ENCODE peak calls at places on chromosomes 5 and 9, in eight cellular contexts. One of them, this sample, is unnamed.

GRCh38 chr9:82488702-82489578 is 500.4 kb downstream of the SPATA31D1 start:
- DNase-seq in NCI-H2081: peak; percentile 38
- DNase-seq in GM20000: no peak
- DNase-seq in foreskin fibroblast: peak; percentile 92
- DNase-seq in ELR: peak; percentile 6
- DNase-seq in hippocampal formation: no peak
- DNase-seq in NCI-H1417: no peak
- DNase-seq in NCI-H1694: no peak
- DNase-seq in this sample: no peak

GRCh38 chr5:1568201-1568979 is 44.6 kb upstream of the LPCAT1 start:
- DNase-seq in NCI-H2081: no peak
- DNase-seq in GM20000: no peak
- DNase-seq in foreskin fibroblast: peak; percentile 88
- DNase-seq in ELR: peak; percentile 66
- DNase-seq in hippocampal formation: no peak
- DNase-seq in NCI-H1417: no peak
- DNase-seq in NCI-H1694: no peak
- DNase-seq in this sample: peak; percentile 53

GRCh38 chr5:156326718-156327259 is at the start of gene SGCD:
- DNase-seq in NCI-H2081: no peak
- DNase-seq in GM20000: no peak
- DNase-seq in foreskin fibroblast: peak; percentile 94
- DNase-seq in ELR: peak; percentile 0
- DNase-seq in hippocampal formation: peak; percentile 79
- DNase-seq in NCI-H1417: no peak
- DNase-seq in NCI-H1694: no peak
- DNase-seq in this sample: no peak

GRCh38 chr5:157540707-157541451 is 34.7 kb downstream of the ADAM19 start:
- DNase-seq in NCI-H2081: no peak
- DNase-seq in GM20000: peak; percentile 79
- DNase-seq in foreskin fibroblast: peak; percentile 48
- DNase-seq in ELR: peak; percentile 78
- DNase-seq in hippocampal formation: no peak
- DNase-seq in NCI-H1417: no peak
- DNase-seq in NCI-H1694: no peak
- DNase-seq in this sample: peak; percentile 43

GRCh38 chr5:131160134-131160533 is 4.9 kb downstream of the HINT1 start:
- DNase-seq in NCI-H2081: no peak
- DNase-seq in GM20000: no peak
- DNase-seq in foreskin fibroblast: no peak
- DNase-seq in ELR: no peak
- DNase-seq in hippocampal formation: no peak
- DNase-seq in NCI-H1417: no peak
- DNase-seq in NCI-H1694: no peak
- DNase-seq in this sample: no peak

GRCh38 chr9:127805620-127806019 is 2.9 kb downstream of the FPGS start:
- DNase-seq in NCI-H2081: no peak
- DNase-seq in GM20000: peak; percentile 47
- DNase-seq in foreskin fibroblast: peak; percentile 56
- DNase-seq in ELR: peak; percentile 58
- DNase-seq in hippocampal formation: no peak
- DNase-seq in NCI-H1417: no peak
- DNase-seq in NCI-H1694: no peak
- DNase-seq in this sample: no peak

GRCh38 chr9:37229455-37229854 is 109.1 kb downstream of the ZCCHC7 start:
- DNase-seq in NCI-H2081: no peak
- DNase-seq in GM20000: no peak
- DNase-seq in foreskin fibroblast: no peak
- DNase-seq in ELR: peak; percentile 30
- DNase-seq in hippocampal formation: no peak
- DNase-seq in NCI-H1417: no peak
- DNase-seq in NCI-H1694: no peak
- DNase-seq in this sample: no peak

GRCh38 chr9:94983552-94983951 is 257.1 kb downstream of the AOPEP start:
- DNase-seq in NCI-H2081: no peak
- DNase-seq in GM20000: no peak
- DNase-seq in foreskin fibroblast: no peak
- DNase-seq in ELR: no peak
- DNase-seq in hippocampal formation: no peak
- DNase-seq in NCI-H1417: no peak
- DNase-seq in NCI-H1694: no peak
- DNase-seq in this sample: no peak

GRCh38 chr5:81778642-81779041 is 27.7 kb upstream of the SSBP2 start:
- DNase-seq in NCI-H2081: no peak
- DNase-seq in GM20000: no peak
- DNase-seq in foreskin fibroblast: peak; percentile 56
- DNase-seq in ELR: peak; percentile 46
- DNase-seq in hippocampal formation: no peak
- DNase-seq in NCI-H1417: no peak
- DNase-seq in NCI-H1694: no peak
- DNase-seq in this sample: no peak

GRCh38 chr5:158119852-158120708 is 261.1 kb upstream of the CLINT1 start:
- DNase-seq in NCI-H2081: no peak
- DNase-seq in GM20000: no peak
- DNase-seq in foreskin fibroblast: peak; percentile 74
- DNase-seq in ELR: peak; percentile 89
- DNase-seq in hippocampal formation: no peak
- DNase-seq in NCI-H1417: no peak
- DNase-seq in NCI-H1694: no peak
- DNase-seq in this sample: no peak

GRCh38 chr5:84287964-84288363 is 96.7 kb downstream of the EDIL3 start:
- DNase-seq in NCI-H2081: no peak
- DNase-seq in GM20000: no peak
- DNase-seq in foreskin fibroblast: peak; percentile 62
- DNase-seq in ELR: peak; percentile 83
- DNase-seq in hippocampal formation: no peak
- DNase-seq in NCI-H1417: no peak
- DNase-seq in NCI-H1694: no peak
- DNase-seq in this sample: peak; percentile 21

GRCh38 chr5:62460578-62460983 is 48.0 kb downstream of the IPO11 start:
- DNase-seq in NCI-H2081: no peak
- DNase-seq in GM20000: peak; percentile 38
- DNase-seq in foreskin fibroblast: peak; percentile 71
- DNase-seq in ELR: peak; percentile 67
- DNase-seq in hippocampal formation: peak; percentile 41
- DNase-seq in NCI-H1417: no peak
- DNase-seq in NCI-H1694: peak; percentile 27
- DNase-seq in this sample: peak; percentile 22

GRCh38 chr9:84339951-84340350 is 607 bp downstream of the SLC28A3 start:
- DNase-seq in NCI-H2081: no peak
- DNase-seq in GM20000: no peak
- DNase-seq in foreskin fibroblast: no peak
- DNase-seq in ELR: no peak
- DNase-seq in hippocampal formation: no peak
- DNase-seq in NCI-H1417: no peak
- DNase-seq in NCI-H1694: no peak
- DNase-seq in this sample: no peak

GRCh38 chr9:99299214-99300102 is 77.4 kb downstream of the SEC61B start:
- DNase-seq in NCI-H2081: no peak
- DNase-seq in GM20000: peak; percentile 49
- DNase-seq in foreskin fibroblast: peak; percentile 88
- DNase-seq in ELR: peak; percentile 76
- DNase-seq in hippocampal formation: peak; percentile 4
- DNase-seq in NCI-H1417: no peak
- DNase-seq in NCI-H1694: peak; percentile 40
- DNase-seq in this sample: peak; percentile 61

GRCh38 chr9:34623386-34624235 is 3.3 kb upstream of the DCTN3 start:
- DNase-seq in NCI-H2081: no peak
- DNase-seq in GM20000: no peak
- DNase-seq in foreskin fibroblast: no peak
- DNase-seq in ELR: no peak
- DNase-seq in hippocampal formation: no peak
- DNase-seq in NCI-H1417: no peak
- DNase-seq in NCI-H1694: no peak
- DNase-seq in this sample: no peak

GRCh38 chr9:3597792-3598191 is 72.0 kb upstream of the RFX3 start:
- DNase-seq in NCI-H2081: no peak
- DNase-seq in GM20000: no peak
- DNase-seq in foreskin fibroblast: no peak
- DNase-seq in ELR: no peak
- DNase-seq in hippocampal formation: no peak
- DNase-seq in NCI-H1417: no peak
- DNase-seq in NCI-H1694: no peak
- DNase-seq in this sample: no peak

GRCh38 chr9:28365020-28365640 is 791.8 kb upstream of the C9orf72 start:
- DNase-seq in NCI-H2081: no peak
- DNase-seq in GM20000: no peak
- DNase-seq in foreskin fibroblast: peak; percentile 12
- DNase-seq in ELR: no peak
- DNase-seq in hippocampal formation: peak; percentile 2
- DNase-seq in NCI-H1417: no peak
- DNase-seq in NCI-H1694: no peak
- DNase-seq in this sample: no peak

GRCh38 chr5:109718216-109718615 is 28.5 kb downstream of the MAN2A1 start:
- DNase-seq in NCI-H2081: no peak
- DNase-seq in GM20000: no peak
- DNase-seq in foreskin fibroblast: no peak
- DNase-seq in ELR: no peak
- DNase-seq in hippocampal formation: no peak
- DNase-seq in NCI-H1417: no peak
- DNase-seq in NCI-H1694: no peak
- DNase-seq in this sample: no peak

GRCh38 chr5:74612059-74612458 is 28.5 kb downstream of the ENC1 start:
- DNase-seq in NCI-H2081: no peak
- DNase-seq in GM20000: no peak
- DNase-seq in foreskin fibroblast: no peak
- DNase-seq in ELR: no peak
- DNase-seq in hippocampal formation: no peak
- DNase-seq in NCI-H1417: no peak
- DNase-seq in NCI-H1694: no peak
- DNase-seq in this sample: no peak

GRCh38 chr9:77751341-77752091 is 103.4 kb upstream of the GNA14 start:
- DNase-seq in NCI-H2081: peak; percentile 78
- DNase-seq in GM20000: peak; percentile 24
- DNase-seq in foreskin fibroblast: peak; percentile 82
- DNase-seq in ELR: peak; percentile 83
- DNase-seq in hippocampal formation: peak; percentile 79
- DNase-seq in NCI-H1417: peak; percentile 62
- DNase-seq in NCI-H1694: peak; percentile 21
- DNase-seq in this sample: no peak

GRCh38 chr9:114282926-114283325 is 40.0 kb upstream of the ORM1 start:
- DNase-seq in NCI-H2081: no peak
- DNase-seq in GM20000: no peak
- DNase-seq in foreskin fibroblast: peak; percentile 96
- DNase-seq in ELR: peak; percentile 85
- DNase-seq in hippocampal formation: no peak
- DNase-seq in NCI-H1417: peak; percentile 37
- DNase-seq in NCI-H1694: no peak
- DNase-seq in this sample: no peak

GRCh38 chr5:132136906-132137305 is 63.3 kb downstream of the CSF2 start:
- DNase-seq in NCI-H2081: no peak
- DNase-seq in GM20000: no peak
- DNase-seq in foreskin fibroblast: peak; percentile 86
- DNase-seq in ELR: peak; percentile 89
- DNase-seq in hippocampal formation: peak; percentile 10
- DNase-seq in NCI-H1417: no peak
- DNase-seq in NCI-H1694: peak; percentile 86
- DNase-seq in this sample: peak; percentile 4

GRCh38 chr9:136645903-136646754 is 16.6 kb upstream of the EGFL7 start:
- DNase-seq in NCI-H2081: no peak
- DNase-seq in GM20000: no peak
- DNase-seq in foreskin fibroblast: peak; percentile 33
- DNase-seq in ELR: no peak
- DNase-seq in hippocampal formation: no peak
- DNase-seq in NCI-H1417: no peak
- DNase-seq in NCI-H1694: no peak
- DNase-seq in this sample: no peak

GRCh38 chr5:74503-75109 is 17.4 kb upstream of the PLEKHG4B start:
- DNase-seq in NCI-H2081: no peak
- DNase-seq in GM20000: no peak
- DNase-seq in foreskin fibroblast: no peak
- DNase-seq in ELR: no peak
- DNase-seq in hippocampal formation: no peak
- DNase-seq in NCI-H1417: no peak
- DNase-seq in NCI-H1694: no peak
- DNase-seq in this sample: no peak

GRCh38 chr5:38846379-38846967 is 661 bp downstream of the OSMR start:
- DNase-seq in NCI-H2081: no peak
- DNase-seq in GM20000: no peak
- DNase-seq in foreskin fibroblast: peak; percentile 48
- DNase-seq in ELR: peak; percentile 40
- DNase-seq in hippocampal formation: no peak
- DNase-seq in NCI-H1417: no peak
- DNase-seq in NCI-H1694: no peak
- DNase-seq in this sample: no peak

GRCh38 chr5:173396311-173396993 is 68.2 kb upstream of the STC2 start:
- DNase-seq in NCI-H2081: no peak
- DNase-seq in GM20000: no peak
- DNase-seq in foreskin fibroblast: peak; percentile 37
- DNase-seq in ELR: peak; percentile 33
- DNase-seq in hippocampal formation: peak; percentile 50
- DNase-seq in NCI-H1417: no peak
- DNase-seq in NCI-H1694: no peak
- DNase-seq in this sample: no peak

GRCh38 chr9:125440411-125440810 is 178.8 kb downstream of the GAPVD1 start:
- DNase-seq in NCI-H2081: no peak
- DNase-seq in GM20000: no peak
- DNase-seq in foreskin fibroblast: no peak
- DNase-seq in ELR: no peak
- DNase-seq in hippocampal formation: no peak
- DNase-seq in NCI-H1417: peak; percentile 50
- DNase-seq in NCI-H1694: no peak
- DNase-seq in this sample: no peak

GRCh38 chr9:1939926-1940368 is 75.2 kb upstream of the SMARCA2 start:
- DNase-seq in NCI-H2081: peak; percentile 48
- DNase-seq in GM20000: peak; percentile 72
- DNase-seq in foreskin fibroblast: peak; percentile 21
- DNase-seq in ELR: peak; percentile 36
- DNase-seq in hippocampal formation: peak; percentile 22
- DNase-seq in NCI-H1417: no peak
- DNase-seq in NCI-H1694: peak; percentile 82
- DNase-seq in this sample: no peak

GRCh38 chr5:154646841-154647759 is 108.1 kb upstream of the LARP1 start:
- DNase-seq in NCI-H2081: no peak
- DNase-seq in GM20000: peak; percentile 49
- DNase-seq in foreskin fibroblast: peak; percentile 45
- DNase-seq in ELR: no peak
- DNase-seq in hippocampal formation: no peak
- DNase-seq in NCI-H1417: no peak
- DNase-seq in NCI-H1694: no peak
- DNase-seq in this sample: peak; percentile 37

GRCh38 chr9:93117924-93118862 is 15.9 kb downstream of the NINJ1 start:
- DNase-seq in NCI-H2081: no peak
- DNase-seq in GM20000: no peak
- DNase-seq in foreskin fibroblast: no peak
- DNase-seq in ELR: no peak
- DNase-seq in hippocampal formation: no peak
- DNase-seq in NCI-H1417: no peak
- DNase-seq in NCI-H1694: no peak
- DNase-seq in this sample: no peak

GRCh38 chr9:32704343-32704742 is 68.9 kb upstream of the TAF1L start:
- DNase-seq in NCI-H2081: no peak
- DNase-seq in GM20000: no peak
- DNase-seq in foreskin fibroblast: no peak
- DNase-seq in ELR: no peak
- DNase-seq in hippocampal formation: no peak
- DNase-seq in NCI-H1417: no peak
- DNase-seq in NCI-H1694: no peak
- DNase-seq in this sample: no peak

GRCh38 chr5:67790390-67790789 is 425.2 kb upstream of the PIK3R1 start:
- DNase-seq in NCI-H2081: no peak
- DNase-seq in GM20000: no peak
- DNase-seq in foreskin fibroblast: no peak
- DNase-seq in ELR: no peak
- DNase-seq in hippocampal formation: no peak
- DNase-seq in NCI-H1417: no peak
- DNase-seq in NCI-H1694: no peak
- DNase-seq in this sample: no peak

GRCh38 chr5:41794478-41794877 is 75.7 kb downstream of the OXCT1 start:
- DNase-seq in NCI-H2081: peak; percentile 12
- DNase-seq in GM20000: no peak
- DNase-seq in foreskin fibroblast: peak; percentile 93
- DNase-seq in ELR: peak; percentile 97
- DNase-seq in hippocampal formation: no peak
- DNase-seq in NCI-H1417: peak; percentile 30
- DNase-seq in NCI-H1694: no peak
- DNase-seq in this sample: peak; percentile 44

GRCh38 chr5:135569755-135570452 is 8.9 kb downstream of the CXCL14 start:
- DNase-seq in NCI-H2081: no peak
- DNase-seq in GM20000: no peak
- DNase-seq in foreskin fibroblast: peak; percentile 74
- DNase-seq in ELR: peak; percentile 57
- DNase-seq in hippocampal formation: no peak
- DNase-seq in NCI-H1417: peak; percentile 42
- DNase-seq in NCI-H1694: peak; percentile 0
- DNase-seq in this sample: peak; percentile 40